ENCODE peak calls at places on chromosome 18, in ten cellular contexts. N is fibroblast of lung; Y is breast epithelium; A is hepatocyte; S is psoas muscle; J is heart left ventricle; H is right cardiac atrium; M is body of pancreas; D is effector memory CD4-positive, alpha-beta T cell; L is tibial artery. K is an unnamed sample.

GRCh38 chr18:4528405-4528804 is 73.3 kb upstream of the DLGAP1 start:
- DNase-seq in S (no peak), J (no peak), M (no peak), A (no peak), L (no peak), D (no peak), N (no peak), H (no peak), Y (no peak), K (no peak)

GRCh38 chr18:51614033-51614432 is 416.6 kb upstream of the MEX3C start:
- DNase-seq in M (peak; percentile 21), H (no peak), J (peak; percentile 11), D (no peak), L (no peak), A (peak; percentile 87), Y (peak; percentile 24), N (peak; percentile 1), S (no peak), K (no peak)

GRCh38 chr18:35635171-35635570 is 53.6 kb downstream of the GALNT1 start:
- DNase-seq in D (no peak), H (no peak), Y (no peak), N (peak; percentile 47), L (no peak), M (no peak), A (peak; percentile 67), S (no peak), J (no peak), K (no peak)

GRCh38 chr18:51153659-51154371 is 43.7 kb downstream of the MEX3C start:
- DNase-seq in L (no peak), Y (no peak), M (no peak), D (peak; percentile 27), N (no peak), H (no peak), A (no peak), S (no peak), J (no peak), K (peak; percentile 28)

GRCh38 chr18:8616026-8616401 is 6.8 kb downstream of the RAB12 start:
- DNase-seq in J (no peak), H (no peak), N (no peak), M (no peak), S (no peak), A (no peak), D (no peak), Y (no peak), L (no peak), K (no peak)

GRCh38 chr18:41134426-41134825 is 820.6 kb upstream of the PIK3C3 start:
- DNase-seq in D (no peak), H (no peak), M (no peak), N (peak; percentile 25), S (no peak), J (no peak), Y (no peak), L (no peak), A (no peak), K (no peak)

GRCh38 chr18:28007841-28008240 is 169.1 kb downstream of the CDH2 start:
- DNase-seq in M (no peak), J (no peak), S (no peak), Y (no peak), H (no peak), A (no peak), D (no peak), N (no peak), L (no peak), K (no peak)

GRCh38 chr18:58776084-58776483 is 88.6 kb upstream of the ZNF532 start:
- DNase-seq in D (no peak), M (no peak), N (no peak), L (no peak), Y (no peak), J (no peak), A (no peak), S (no peak), H (no peak), K (no peak)

GRCh38 chr18:35490894-35491688 is 6.7 kb downstream of the INO80C start:
- DNase-seq in N (no peak), J (no peak), M (no peak), L (no peak), H (no peak), A (no peak), Y (no peak), D (no peak), S (no peak), K (no peak)

GRCh38 chr18:79579807-79580480 is 99.7 kb upstream of the CTDP1 start:
- DNase-seq in Y (no peak), H (no peak), A (no peak), D (no peak), J (peak; percentile 7), S (no peak), N (no peak), M (peak; percentile 3), L (peak; percentile 54), K (no peak)

GRCh38 chr18:12518832-12519534 is 111.3 kb downstream of the PRELID3A start:
- DNase-seq in J (no peak), Y (no peak), A (no peak), N (no peak), M (no peak), D (no peak), L (no peak), H (no peak), S (no peak), K (no peak)

GRCh38 chr18:55422456-55423185 is 165.4 kb downstream of the TCF4 start:
- DNase-seq in A (no peak), Y (no peak), H (peak; percentile 61), S (peak; percentile 52), M (no peak), L (peak; percentile 67), N (peak; percentile 74), J (peak; percentile 78), D (no peak), K (no peak)

GRCh38 chr18:58253871-58254270 is 209.8 kb downstream of the NEDD4L start:
- DNase-seq in Y (no peak), A (no peak), H (no peak), J (no peak), N (no peak), S (no peak), D (no peak), L (no peak), M (no peak), K (no peak)

GRCh38 chr18:77250926-77251729 is 1.5 kb downstream of the GALR1 start:
- DNase-seq in J (no peak), L (no peak), S (no peak), D (no peak), N (peak; percentile 14), H (no peak), Y (no peak), M (no peak), A (no peak), K (no peak)
- H3K9me3 ChIP-seq in J (no peaks in the 10 kb centered on the region), L (no peaks in the 10 kb centered on the region), S (no peaks in the 10 kb centered on the region), D (no peaks in the 10 kb centered on the region), N (no peaks in the 10 kb centered on the region), H (peaks cover 3% of the 10 kb centered on the region), Y (peaks cover 10% of the 10 kb centered on the region), M (no peaks in the 10 kb centered on the region), A (no peaks in the 10 kb centered on the region), K (peaks cover 2% of the 10 kb centered on the region)

DNA sequence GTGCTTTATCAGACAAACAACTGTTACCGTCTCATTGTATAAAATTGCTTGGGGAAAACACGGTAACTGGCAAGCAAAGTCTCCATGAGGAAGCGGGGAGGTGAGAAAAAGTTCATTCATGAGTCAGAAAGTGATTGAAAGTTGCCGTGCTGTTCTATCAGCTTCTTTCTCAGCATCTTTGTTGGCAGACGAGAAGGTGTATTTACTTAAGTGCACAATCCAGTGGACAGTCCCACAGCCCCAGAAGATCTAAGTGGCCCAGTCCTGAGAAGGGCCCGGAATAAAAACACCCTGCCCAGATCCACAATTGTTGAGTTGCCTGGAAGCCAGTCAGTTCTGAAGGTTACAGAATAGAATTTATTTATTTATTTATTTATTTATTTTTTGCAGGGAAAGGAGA is 676.1 kb upstream of the SALL3 start:
- DNase-seq in H (no peak), N (no peak), S (no peak), L (no peak), A (no peak), M (no peak), J (no peak), Y (no peak), D (no peak), K (no peak)
- H3K9me3 ChIP-seq in H (no peaks in the 10 kb centered on the region), N (no peaks in the 10 kb centered on the region), S (no peaks in the 10 kb centered on the region), L (no peaks in the 10 kb centered on the region), A (no peaks in the 10 kb centered on the region), M (no peaks in the 10 kb centered on the region), J (no peaks in the 10 kb centered on the region), Y (no peaks in the 10 kb centered on the region), D (no peaks in the 10 kb centered on the region), K (no peaks in the 10 kb centered on the region)

DNA sequence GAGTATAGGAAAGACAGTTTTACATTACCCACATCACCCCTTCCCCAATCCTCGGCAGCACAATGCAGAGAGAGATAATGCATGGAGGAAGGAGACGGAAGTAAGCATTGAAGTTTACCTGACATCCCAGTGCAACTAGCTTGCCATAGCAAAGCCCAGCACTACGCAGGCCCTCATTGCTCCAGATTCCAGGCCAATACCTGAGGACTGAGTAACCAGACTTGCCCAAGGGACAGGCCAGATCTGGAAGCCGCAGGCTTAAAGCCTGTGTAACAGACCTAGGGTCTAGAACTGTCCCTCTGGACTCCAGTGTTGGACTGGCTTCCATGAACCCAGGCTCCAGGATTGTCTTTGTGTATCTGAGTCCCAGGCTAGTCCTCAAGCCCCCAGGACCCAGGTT is 17.6 kb downstream of the SERPINB4 start:
- DNase-seq in H (no peak), Y (no peak), J (no peak), A (no peak), D (no peak), N (no peak), S (no peak), M (no peak), L (no peak), K (no peak)
- H3K9me3 ChIP-seq in H (peaks cover 3% of the 10 kb centered on the region), Y (peaks cover 58% of the 10 kb centered on the region), J (peaks cover 33% of the 10 kb centered on the region), A (peaks cover 14% of the 10 kb centered on the region), D (peaks cover 6% of the 10 kb centered on the region), N (no peaks in the 10 kb centered on the region), S (peaks cover 12% of the 10 kb centered on the region), M (no peaks in the 10 kb centered on the region), L (peaks cover 16% of the 10 kb centered on the region), K (peaks cover 3% of the 10 kb centered on the region)

DNA sequence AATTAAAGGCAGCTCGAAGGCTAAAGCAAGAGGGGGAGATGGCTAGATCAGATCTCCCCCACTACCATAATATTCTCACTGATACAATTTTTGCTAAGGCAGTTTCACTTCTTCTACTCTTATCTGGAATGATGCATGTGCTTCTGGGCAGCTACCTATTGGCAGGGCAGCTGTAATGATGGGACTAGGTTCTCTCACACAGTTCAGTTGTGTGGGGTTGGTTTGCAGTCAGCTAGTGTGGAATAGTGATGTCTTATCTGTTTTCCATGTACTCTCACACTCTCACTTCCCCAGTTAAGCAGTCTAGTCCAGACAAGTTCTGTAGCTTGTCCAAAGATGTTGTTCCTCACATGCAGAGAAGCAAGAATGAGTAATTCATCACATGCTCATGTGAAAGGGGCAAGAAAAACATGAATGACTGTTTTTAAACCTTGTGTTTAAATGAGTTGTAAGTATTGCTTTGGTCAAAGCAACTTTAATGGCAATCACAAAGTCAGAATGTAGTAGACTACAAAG is 836.1 kb downstream of the CBLN2 start:
- DNase-seq in H (no peak), S (no peak), Y (no peak), D (no peak), M (no peak), J (no peak), A (no peak), N (peak; percentile 3), L (no peak), K (no peak)
- H3K9me3 ChIP-seq in H (no peaks in the 10 kb centered on the region), S (no peaks in the 10 kb centered on the region), Y (no peaks in the 10 kb centered on the region), D (no peaks in the 10 kb centered on the region), M (no peaks in the 10 kb centered on the region), J (no peaks in the 10 kb centered on the region), A (no peaks in the 10 kb centered on the region), N (no peaks in the 10 kb centered on the region), L (no peaks in the 10 kb centered on the region), K (no peaks in the 10 kb centered on the region)

GRCh38 chr18:14106906-14107305 is 25.3 kb downstream of the ZNF519 start:
- DNase-seq in H (no peak), Y (no peak), M (no peak), D (no peak), L (no peak), A (no peak), N (no peak), J (no peak), S (no peak), K (no peak)
- H3K9me3 ChIP-seq in H (peaks cover 1% of the 10 kb centered on the region), Y (peaks cover 7% of the 10 kb centered on the region), M (no peaks in the 10 kb centered on the region), D (peaks cover 3% of the 10 kb centered on the region), L (peaks cover 70% of the 10 kb centered on the region), A (peaks cover 15% of the 10 kb centered on the region), N (no peaks in the 10 kb centered on the region), J (peaks cover 58% of the 10 kb centered on the region), S (peaks cover 17% of the 10 kb centered on the region), K (peaks cover 6% of the 10 kb centered on the region)

K was measured in T-helper 17 cell.